ENCODE peak calls at places on chromosomes 11 and 22, in seven cellular contexts. One of them, this sample, is unnamed.

GRCh38 chr22:46864314-46865051 is 102.0 kb downstream of the TBC1D22A start:
- DNase-seq in IMR-90: no peak
- DNase-seq in H9: no peak
- DNase-seq in mesendoderm: no peak
- DNase-seq in H1: no peak
- DNase-seq in mesenchymal stem cell: no peak
- DNase-seq in trophoblast cell: no peak
- DNase-seq in this sample: no peak

GRCh38 chr22:43341565-43341964 is 1.6 kb downstream of the SCUBE1 start:
- DNase-seq in IMR-90: no peak
- DNase-seq in H9: no peak
- DNase-seq in mesendoderm: no peak
- DNase-seq in H1: no peak
- DNase-seq in mesenchymal stem cell: no peak
- DNase-seq in trophoblast cell: no peak
- DNase-seq in this sample: no peak

GRCh38 chr11:28730336-28730735 is 622.1 kb downstream of the METTL15 start:
- DNase-seq in IMR-90: peak
- DNase-seq in H9: no peak
- DNase-seq in mesendoderm: no peak
- DNase-seq in H1: no peak
- DNase-seq in mesenchymal stem cell: no peak
- DNase-seq in trophoblast cell: peak
- DNase-seq in this sample: no peak

GRCh38 chr11:86185346-86185745 is 59.2 kb upstream of the EED start:
- DNase-seq in IMR-90: no peak
- DNase-seq in H9: no peak
- DNase-seq in mesendoderm: no peak
- DNase-seq in H1: no peak
- DNase-seq in mesenchymal stem cell: no peak
- DNase-seq in trophoblast cell: no peak
- DNase-seq in this sample: no peak

GRCh38 chr11:23359297-23359696 is 499.0 kb upstream of the CCDC179 start:
- DNase-seq in IMR-90: peak
- DNase-seq in H9: no peak
- DNase-seq in mesendoderm: no peak
- DNase-seq in H1: no peak
- DNase-seq in mesenchymal stem cell: peak
- DNase-seq in trophoblast cell: no peak
- DNase-seq in this sample: no peak

GRCh38 chr11:842370-843002 is at the start of the genes POLR2L and TSPAN4:
- DNase-seq in IMR-90: peak
- DNase-seq in H9: peak
- DNase-seq in mesendoderm: peak
- DNase-seq in H1: peak
- DNase-seq in mesenchymal stem cell: peak
- DNase-seq in trophoblast cell: peak
- DNase-seq in this sample: peak

GRCh38 chr11:90558328-90558865 is 335.5 kb upstream of the CHORDC1 start:
- DNase-seq in IMR-90: no peak
- DNase-seq in H9: no peak
- DNase-seq in mesendoderm: no peak
- DNase-seq in H1: no peak
- DNase-seq in mesenchymal stem cell: no peak
- DNase-seq in trophoblast cell: no peak
- DNase-seq in this sample: no peak

GRCh38 chr11:122007611-122008071 is 108.4 kb downstream of the BLID start:
- DNase-seq in IMR-90: peak
- DNase-seq in H9: no peak
- DNase-seq in mesendoderm: no peak
- DNase-seq in H1: no peak
- DNase-seq in mesenchymal stem cell: no peak
- DNase-seq in trophoblast cell: no peak
- DNase-seq in this sample: no peak

GRCh38 chr22:23248583-23248982 is 68.3 kb downstream of the BCR start:
- DNase-seq in IMR-90: peak
- DNase-seq in H9: peak
- DNase-seq in mesendoderm: peak
- DNase-seq in H1: no peak
- DNase-seq in mesenchymal stem cell: no peak
- DNase-seq in trophoblast cell: no peak
- DNase-seq in this sample: no peak

GRCh38 chr11:43285826-43286225 is 26.0 kb upstream of the API5 start:
- DNase-seq in IMR-90: no peak
- DNase-seq in H9: no peak
- DNase-seq in mesendoderm: peak
- DNase-seq in H1: no peak
- DNase-seq in mesenchymal stem cell: no peak
- DNase-seq in trophoblast cell: no peak
- DNase-seq in this sample: no peak

GRCh38 chr11:126112547-126112946 is 49.9 kb upstream of the CDON start:
- DNase-seq in IMR-90: no peak
- DNase-seq in H9: no peak
- DNase-seq in mesendoderm: peak
- DNase-seq in H1: no peak
- DNase-seq in mesenchymal stem cell: peak
- DNase-seq in trophoblast cell: no peak
- DNase-seq in this sample: no peak

GRCh38 chr11:85086511-85087284 is 540.4 kb downstream of the DLG2 start:
- DNase-seq in IMR-90: peak
- DNase-seq in H9: no peak
- DNase-seq in mesendoderm: no peak
- DNase-seq in H1: no peak
- DNase-seq in mesenchymal stem cell: no peak
- DNase-seq in trophoblast cell: no peak
- DNase-seq in this sample: no peak

GRCh38 chr11:63682045-63682915 is 980 bp downstream of the RTN3 start:
- DNase-seq in IMR-90: no peak
- DNase-seq in H9: peak
- DNase-seq in mesendoderm: peak
- DNase-seq in H1: peak
- DNase-seq in mesenchymal stem cell: peak
- DNase-seq in trophoblast cell: peak
- DNase-seq in this sample: peak

GRCh38 chr22:45866398-45867117 is 110.4 kb downstream of the WNT7B start:
- DNase-seq in IMR-90: no peak
- DNase-seq in H9: peak
- DNase-seq in mesendoderm: no peak
- DNase-seq in H1: peak
- DNase-seq in mesenchymal stem cell: peak
- DNase-seq in trophoblast cell: no peak
- DNase-seq in this sample: no peak

GRCh38 chr11:128688896-128689546 is 4.9 kb upstream of the FLI1 start:
- DNase-seq in IMR-90: no peak
- DNase-seq in H9: no peak
- DNase-seq in mesendoderm: no peak
- DNase-seq in H1: peak
- DNase-seq in mesenchymal stem cell: no peak
- DNase-seq in trophoblast cell: no peak
- DNase-seq in this sample: no peak

GRCh38 chr11:19789840-19790710 is 77.4 kb downstream of the NAV2 start:
- DNase-seq in IMR-90: peak
- DNase-seq in H9: no peak
- DNase-seq in mesendoderm: no peak
- DNase-seq in H1: no peak
- DNase-seq in mesenchymal stem cell: peak
- DNase-seq in trophoblast cell: peak
- DNase-seq in this sample: no peak

GRCh38 chr11:116190861-116191260 is 581.9 kb downstream of the BUD13 start:
- DNase-seq in IMR-90: no peak
- DNase-seq in H9: no peak
- DNase-seq in mesendoderm: no peak
- DNase-seq in H1: no peak
- DNase-seq in mesenchymal stem cell: no peak
- DNase-seq in trophoblast cell: no peak
- DNase-seq in this sample: no peak

GRCh38 chr11:64250875-64251721 is at the start of gene PLCB3:
- DNase-seq in IMR-90: no peak
- DNase-seq in H9: peak
- DNase-seq in mesendoderm: peak
- DNase-seq in H1: peak
- DNase-seq in mesenchymal stem cell: peak
- DNase-seq in trophoblast cell: peak
- DNase-seq in this sample: peak

GRCh38 chr11:64331569-64332371 is 8.2 kb upstream of the CCDC88B start:
- DNase-seq in IMR-90: peak
- DNase-seq in H9: peak
- DNase-seq in mesendoderm: peak
- DNase-seq in H1: peak
- DNase-seq in mesenchymal stem cell: peak
- DNase-seq in trophoblast cell: peak
- DNase-seq in this sample: no peak

GRCh38 chr11:111334495-111335123 is 36.3 kb downstream of the POU2AF3 start:
- DNase-seq in IMR-90: no peak
- DNase-seq in H9: no peak
- DNase-seq in mesendoderm: no peak
- DNase-seq in H1: no peak
- DNase-seq in mesenchymal stem cell: no peak
- DNase-seq in trophoblast cell: no peak
- DNase-seq in this sample: no peak

GRCh38 chr11:121592708-121593107 is 139.9 kb upstream of the SORL1-AS1 start:
- DNase-seq in IMR-90: peak
- DNase-seq in H9: no peak
- DNase-seq in mesendoderm: no peak
- DNase-seq in H1: no peak
- DNase-seq in mesenchymal stem cell: peak
- DNase-seq in trophoblast cell: no peak
- DNase-seq in this sample: no peak

GRCh38 chr11:74321487-74322188 is 10.2 kb upstream of the P4HA3 start:
- DNase-seq in IMR-90: peak
- DNase-seq in H9: no peak
- DNase-seq in mesendoderm: peak
- DNase-seq in H1: peak
- DNase-seq in mesenchymal stem cell: no peak
- DNase-seq in trophoblast cell: peak
- DNase-seq in this sample: no peak

GRCh38 chr11:17979770-17980371 is 33.0 kb downstream of the SERGEF start:
- DNase-seq in IMR-90: peak
- DNase-seq in H9: peak
- DNase-seq in mesendoderm: peak
- DNase-seq in H1: peak
- DNase-seq in mesenchymal stem cell: peak
- DNase-seq in trophoblast cell: peak
- DNase-seq in this sample: peak

GRCh38 chr22:40620464-40621046 is 16.0 kb downstream of the MRTFA start:
- DNase-seq in IMR-90: peak
- DNase-seq in H9: no peak
- DNase-seq in mesendoderm: peak
- DNase-seq in H1: no peak
- DNase-seq in mesenchymal stem cell: peak
- DNase-seq in trophoblast cell: peak
- DNase-seq in this sample: no peak

GRCh38 chr11:120959189-120959588 is 64.7 kb upstream of the TBCEL start:
- DNase-seq in IMR-90: no peak
- DNase-seq in H9: no peak
- DNase-seq in mesendoderm: no peak
- DNase-seq in H1: no peak
- DNase-seq in mesenchymal stem cell: no peak
- DNase-seq in trophoblast cell: no peak
- DNase-seq in this sample: no peak

GRCh38 chr11:17640493-17641164 is 78.7 kb upstream of the MYOD1 start:
- DNase-seq in IMR-90: no peak
- DNase-seq in H9: no peak
- DNase-seq in mesendoderm: no peak
- DNase-seq in H1: no peak
- DNase-seq in mesenchymal stem cell: no peak
- DNase-seq in trophoblast cell: no peak
- DNase-seq in this sample: no peak

DNA sequence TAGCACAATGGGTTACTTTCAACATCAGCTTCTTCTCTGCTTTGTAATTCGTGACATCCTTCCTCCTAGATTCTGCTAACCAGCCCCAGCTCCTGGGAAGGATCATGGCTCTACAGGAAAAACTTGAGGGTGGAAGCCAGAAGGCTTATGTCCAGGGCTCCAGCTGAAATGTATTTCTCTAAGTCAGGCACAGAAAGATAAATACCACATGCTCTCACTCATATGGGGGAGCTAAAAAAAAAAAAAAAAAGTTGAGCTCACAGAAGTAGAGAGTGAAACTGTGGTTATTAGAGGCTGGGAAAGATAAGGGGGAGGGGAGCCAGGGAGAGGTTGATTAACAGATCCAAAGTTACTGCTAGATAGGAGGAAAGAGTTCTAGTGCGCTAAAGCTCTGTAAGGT is 74.9 kb downstream of the DSCAML1 start:
- DNase-seq in IMR-90: no peak
- DNase-seq in H9: no peak
- DNase-seq in mesendoderm: no peak
- DNase-seq in H1: no peak
- DNase-seq in mesenchymal stem cell: no peak
- DNase-seq in trophoblast cell: no peak
- DNase-seq in this sample: no peak
- H2BK120ac ChIP-seq in IMR-90: no peak
- H2BK120ac ChIP-seq in H9: no peak
- H2BK120ac ChIP-seq in mesendoderm: no peak
- H2BK120ac ChIP-seq in H1: no peak
- H2BK120ac ChIP-seq in mesenchymal stem cell: no peak
- H2BK120ac ChIP-seq in trophoblast cell: no peak
- H2BK120ac ChIP-seq in this sample: no peak

GRCh38 chr11:2418961-2419360 is 18.4 kb downstream of the TSSC4 start:
- DNase-seq in IMR-90: no peak
- DNase-seq in H9: no peak
- DNase-seq in mesendoderm: no peak
- DNase-seq in H1: no peak
- DNase-seq in mesenchymal stem cell: no peak
- DNase-seq in trophoblast cell: no peak
- DNase-seq in this sample: no peak
- H2BK120ac ChIP-seq in IMR-90: no peak
- H2BK120ac ChIP-seq in H9: no peak
- H2BK120ac ChIP-seq in mesendoderm: no peak
- H2BK120ac ChIP-seq in H1: no peak
- H2BK120ac ChIP-seq in mesenchymal stem cell: no peak
- H2BK120ac ChIP-seq in trophoblast cell: no peak
- H2BK120ac ChIP-seq in this sample: no peak

DNA sequence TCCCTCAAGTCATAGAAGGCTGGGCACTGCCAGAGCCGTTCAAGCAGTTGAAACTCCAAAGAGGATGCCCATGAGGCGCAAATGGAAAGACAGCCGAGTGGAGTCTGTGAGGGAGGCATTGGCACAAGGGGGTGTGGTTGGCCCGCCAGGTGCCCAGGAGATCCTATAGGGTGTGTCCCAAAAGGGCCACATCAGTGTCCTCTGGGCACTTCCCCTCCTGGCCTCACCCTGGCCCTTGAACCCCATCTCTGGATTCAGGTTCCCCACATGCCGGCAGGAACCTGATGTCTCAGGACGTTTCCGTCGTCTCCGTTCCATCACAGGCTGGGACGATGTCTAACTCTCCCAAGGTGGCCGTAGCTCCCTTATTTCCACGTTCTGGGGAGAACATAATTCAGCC is 54.3 kb downstream of the SBF1 start:
- DNase-seq in IMR-90: no peak
- DNase-seq in H9: no peak
- DNase-seq in mesendoderm: no peak
- DNase-seq in H1: no peak
- DNase-seq in mesenchymal stem cell: no peak
- DNase-seq in trophoblast cell: no peak
- DNase-seq in this sample: no peak
- H2BK120ac ChIP-seq in IMR-90: no peak
- H2BK120ac ChIP-seq in H9: no peak
- H2BK120ac ChIP-seq in mesendoderm: no peak
- H2BK120ac ChIP-seq in H1: no peak
- H2BK120ac ChIP-seq in mesenchymal stem cell: no peak
- H2BK120ac ChIP-seq in trophoblast cell: no peak
- H2BK120ac ChIP-seq in this sample: no peak

GRCh38 chr11:69917529-69917928 is 98.3 kb upstream of the FGF3 start:
- DNase-seq in IMR-90: no peak
- DNase-seq in H9: no peak
- DNase-seq in mesendoderm: no peak
- DNase-seq in H1: no peak
- DNase-seq in mesenchymal stem cell: no peak
- DNase-seq in trophoblast cell: no peak
- DNase-seq in this sample: no peak
- H2BK120ac ChIP-seq in IMR-90: peak
- H2BK120ac ChIP-seq in H9: no peak
- H2BK120ac ChIP-seq in mesendoderm: no peak
- H2BK120ac ChIP-seq in H1: no peak
- H2BK120ac ChIP-seq in mesenchymal stem cell: no peak
- H2BK120ac ChIP-seq in trophoblast cell: no peak
- H2BK120ac ChIP-seq in this sample: no peak

This sample was measured in neuronal stem cell.